ENCODE peak calls at places on chromosome 12, in six cellular contexts. U is Karpas-422; Y is activated T-cell treated with anti-CD3 and anti-CD28 coated beads for 48 hours; W is non-pigmented ciliary epithelial cell; H is choroid plexus epithelial cell; G is stimulated activated CD8-positive, alpha-beta memory T cell treated with anti-CD3 and anti-CD28 coated beads, Interleukin-12 subunit alpha, Interleukin-12 subunit beta, amount 100 ng/mL, for 4 hours. R is an unnamed sample.

GRCh38 chr12:6078378-6079083 is 45.9 kb downstream of the VWF start:
- DNase-seq in G (no peak), H (peak), Y (no peak), W (no peak), U (no peak), R (no peak)

GRCh38 chr12:110885152-110885840 is 35.1 kb downstream of the MYL2 start:
- DNase-seq in W (no peak), U (no peak), G (no peak), Y (no peak), H (no peak), R (no peak)

GRCh38 chr12:65879878-65880277 is 55.6 kb downstream of the HMGA2 start:
- DNase-seq in Y (no peak), U (no peak), W (peak), H (peak), G (no peak), R (no peak)

GRCh38 chr12:104668274-104668718 is 211.5 kb downstream of the CHST11 start:
- DNase-seq in H (peak), Y (no peak), G (no peak), W (peak), U (no peak), R (no peak)

GRCh38 chr12:121132601-121133481 is at the start of gene P2RX7:
- DNase-seq in W (no peak), U (no peak), Y (peak), G (peak), H (peak), R (peak)

GRCh38 chr12:132460571-132460970 is 29.4 kb upstream of the FBRSL1 start:
- DNase-seq in H (peak), U (peak), Y (no peak), G (no peak), W (no peak), R (no peak)

GRCh38 chr12:5988659-5989116 is 43.6 kb upstream of the ANO2 start:
- DNase-seq in Y (peak), W (peak), H (peak), G (peak), U (peak), R (peak)

GRCh38 chr12:80325167-80325959 is 118.7 kb upstream of the PTPRQ start:
- DNase-seq in G (no peak), W (no peak), H (peak), U (no peak), Y (no peak), R (no peak)

GRCh38 chr12:118188690-118189371 is 52.9 kb downstream of the PEBP1 start:
- DNase-seq in H (peak), G (no peak), W (no peak), Y (no peak), U (no peak), R (no peak)

GRCh38 chr12:84408936-84409335 is 503.7 kb downstream of the SLC6A15 start:
- DNase-seq in W (no peak), U (no peak), H (peak), Y (no peak), G (no peak), R (no peak)

GRCh38 chr12:23941780-23942179 is 7.7 kb downstream of the SOX5 start:
- DNase-seq in U (no peak), Y (no peak), W (no peak), G (no peak), H (no peak), R (no peak)

GRCh38 chr12:4829161-4829792 is 80.4 kb upstream of the KCNA1 start:
- DNase-seq in W (no peak), U (peak), Y (no peak), H (no peak), G (no peak), R (peak)

GRCh38 chr12:43655586-43655985 is 103.0 kb downstream of the PUS7L start:
- DNase-seq in G (no peak), H (peak), Y (no peak), U (no peak), W (no peak), R (no peak)

GRCh38 chr12:46024099-46024498 is 33.7 kb upstream of the SCAF11 start:
- DNase-seq in H (no peak), U (no peak), G (no peak), Y (no peak), W (no peak), R (peak)

GRCh38 chr12:123543541-123543940 is 10.0 kb upstream of the RILPL1 start:
- DNase-seq in G (no peak), U (no peak), Y (no peak), H (no peak), W (no peak), R (no peak)

GRCh38 chr12:120230326-120230973 is 29.5 kb upstream of the RPLP0 start:
- DNase-seq in Y (no peak), U (no peak), G (no peak), H (peak), W (peak), R (no peak)

GRCh38 chr12:118591-118990 is 52.0 kb downstream of the IQSEC3 start:
- DNase-seq in G (no peak), U (no peak), W (no peak), H (no peak), Y (no peak), R (no peak)

GRCh38 chr12:34396006-34396860 is 373.9 kb downstream of the ALG10 start:
- DNase-seq in G (no peak), W (no peak), Y (no peak), H (no peak), U (no peak), R (no peak)

GRCh38 chr12:102120886-102121285 is 903 bp downstream of the PARPBP start:
- DNase-seq in H (peak), W (no peak), Y (no peak), G (no peak), U (peak), R (peak)

GRCh38 chr12:13573698-13574321 is 377.3 kb downstream of the EMP1 start:
- DNase-seq in G (no peak), Y (no peak), H (peak), W (peak), U (no peak), R (no peak)

GRCh38 chr12:101767537-101767936 is 28.3 kb upstream of the SYCP3 start:
- DNase-seq in H (no peak), G (no peak), U (no peak), W (no peak), Y (no peak), R (no peak)

GRCh38 chr12:42332301-42332894 is 6.4 kb downstream of the PPHLN1 start:
- DNase-seq in W (no peak), U (peak), Y (no peak), G (no peak), H (peak), R (peak)

GRCh38 chr12:131987552-131987951 is 37.8 kb downstream of the EP400 start:
- DNase-seq in H (no peak), G (no peak), Y (no peak), W (no peak), U (no peak), R (no peak)

GRCh38 chr12:20527396-20528154 is 159.2 kb downstream of the PDE3A start:
- DNase-seq in U (no peak), G (no peak), Y (no peak), W (no peak), H (peak), R (no peak)

GRCh38 chr12:110796952-110797351 is 49.8 kb upstream of the CCDC63 start:
- DNase-seq in Y (no peak), W (no peak), H (no peak), U (no peak), G (no peak), R (no peak)

GRCh38 chr12:40946612-40947194 is 241.4 kb upstream of the PDZRN4 start:
- DNase-seq in Y (no peak), H (peak), W (no peak), G (no peak), U (peak), R (peak)